ENCODE peak calls at places on chromosomes 11 and 22, in six cellular contexts. One of them, this sample, is unnamed.

GRCh38 chr11:16782226-16782919 is 43.9 kb downstream of the C11orf58 start:
- DNase-seq in H9: no peak
- DNase-seq in ascending aorta: no peak
- DNase-seq in fibroblast of lung: no peak
- DNase-seq in AG09319: no peak
- DNase-seq in astrocyte of the spinal cord: no peak
- DNase-seq in this sample: no peak

GRCh38 chr22:30506507-30506968 is 1.0 kb upstream of the SEC14L4 start:
- DNase-seq in fibroblast of lung: no peak
- DNase-seq in H9: no peak
- DNase-seq in astrocyte of the spinal cord: no peak
- DNase-seq in AG09319: no peak
- DNase-seq in ascending aorta: no peak
- DNase-seq in this sample: no peak

GRCh38 chr11:73344191-73344607 is 32.0 kb upstream of the RELT start:
- DNase-seq in ascending aorta: no peak
- DNase-seq in AG09319: no peak
- DNase-seq in fibroblast of lung: no peak
- DNase-seq in H9: no peak
- DNase-seq in astrocyte of the spinal cord: no peak
- DNase-seq in this sample: no peak

GRCh38 chr22:19745155-19746133 is 15.1 kb upstream of the TBX1 start:
- DNase-seq in AG09319: no peak
- DNase-seq in ascending aorta: no peak
- DNase-seq in astrocyte of the spinal cord: no peak
- DNase-seq in H9: no peak
- DNase-seq in fibroblast of lung: no peak
- DNase-seq in this sample: no peak

GRCh38 chr11:118002010-118002540 is 15.9 kb downstream of the IL10RA start:
- DNase-seq in ascending aorta: no peak
- DNase-seq in AG09319: no peak
- DNase-seq in fibroblast of lung: no peak
- DNase-seq in astrocyte of the spinal cord: no peak
- DNase-seq in H9: no peak
- DNase-seq in this sample: no peak

GRCh38 chr22:50169774-50170341 is 673 bp upstream of the PANX2 start:
- DNase-seq in ascending aorta: no peak
- DNase-seq in astrocyte of the spinal cord: no peak
- DNase-seq in AG09319: no peak
- DNase-seq in fibroblast of lung: no peak
- DNase-seq in H9: no peak
- DNase-seq in this sample: no peak

GRCh38 chr11:64372021-64372420 is 13.1 kb downstream of the RPS6KA4 start:
- DNase-seq in astrocyte of the spinal cord: no peak
- DNase-seq in fibroblast of lung: no peak
- DNase-seq in AG09319: no peak
- DNase-seq in ascending aorta: no peak
- DNase-seq in H9: no peak
- DNase-seq in this sample: no peak

GRCh38 chr11:35146074-35146521 is 7.1 kb downstream of the CD44 start:
- DNase-seq in H9: no peak
- DNase-seq in AG09319: no peak
- DNase-seq in ascending aorta: no peak
- DNase-seq in fibroblast of lung: no peak
- DNase-seq in astrocyte of the spinal cord: no peak
- DNase-seq in this sample: no peak

GRCh38 chr11:1870721-1871466 is 18.0 kb downstream of the LSP1 start:
- DNase-seq in astrocyte of the spinal cord: no peak
- DNase-seq in H9: no peak
- DNase-seq in fibroblast of lung: peak
- DNase-seq in AG09319: no peak
- DNase-seq in ascending aorta: no peak
- DNase-seq in this sample: peak

GRCh38 chr22:20380486-20380885 is 13.5 kb upstream of the ZNF74 start:
- DNase-seq in AG09319: no peak
- DNase-seq in astrocyte of the spinal cord: no peak
- DNase-seq in ascending aorta: no peak
- DNase-seq in H9: peak
- DNase-seq in fibroblast of lung: no peak
- DNase-seq in this sample: no peak

GRCh38 chr22:22128440-22128839 is 116.1 kb upstream of the VPREB1 start:
- DNase-seq in H9: no peak
- DNase-seq in fibroblast of lung: no peak
- DNase-seq in AG09319: no peak
- DNase-seq in ascending aorta: no peak
- DNase-seq in astrocyte of the spinal cord: no peak
- DNase-seq in this sample: no peak

GRCh38 chr11:110525883-110526282 is 96.1 kb downstream of the FDX1 start:
- DNase-seq in ascending aorta: no peak
- DNase-seq in H9: no peak
- DNase-seq in fibroblast of lung: peak
- DNase-seq in astrocyte of the spinal cord: peak
- DNase-seq in AG09319: peak
- DNase-seq in this sample: no peak

GRCh38 chr22:38540731-38541130 is 29.3 kb downstream of the DMC1 start:
- DNase-seq in fibroblast of lung: no peak
- DNase-seq in astrocyte of the spinal cord: no peak
- DNase-seq in H9: no peak
- DNase-seq in AG09319: no peak
- DNase-seq in ascending aorta: no peak
- DNase-seq in this sample: no peak

GRCh38 chr11:29217901-29218300 is 798.9 kb downstream of the KCNA4 start:
- DNase-seq in H9: no peak
- DNase-seq in fibroblast of lung: no peak
- DNase-seq in astrocyte of the spinal cord: no peak
- DNase-seq in AG09319: no peak
- DNase-seq in ascending aorta: no peak
- DNase-seq in this sample: no peak

GRCh38 chr11:71112454-71112853 is 139.9 kb downstream of the SHANK2 start:
- DNase-seq in H9: peak
- DNase-seq in AG09319: no peak
- DNase-seq in ascending aorta: no peak
- DNase-seq in fibroblast of lung: no peak
- DNase-seq in astrocyte of the spinal cord: no peak
- DNase-seq in this sample: no peak

GRCh38 chr22:39938509-39938908 is 21.7 kb upstream of the TMA7B start:
- DNase-seq in astrocyte of the spinal cord: no peak
- DNase-seq in fibroblast of lung: no peak
- DNase-seq in AG09319: no peak
- DNase-seq in H9: no peak
- DNase-seq in ascending aorta: no peak
- DNase-seq in this sample: no peak

GRCh38 chr11:65298131-65298535 is 16.5 kb upstream of the CDC42EP2 start:
- DNase-seq in ascending aorta: no peak
- DNase-seq in H9: no peak
- DNase-seq in astrocyte of the spinal cord: peak
- DNase-seq in AG09319: no peak
- DNase-seq in fibroblast of lung: peak
- DNase-seq in this sample: no peak

GRCh38 chr11:73999581-74000306 is 9.1 kb downstream of the UCP3 start:
- DNase-seq in fibroblast of lung: no peak
- DNase-seq in ascending aorta: no peak
- DNase-seq in astrocyte of the spinal cord: no peak
- DNase-seq in H9: no peak
- DNase-seq in AG09319: no peak
- DNase-seq in this sample: no peak

GRCh38 chr11:94729352-94729751 is 38.8 kb upstream of the AMOTL1 start:
- DNase-seq in astrocyte of the spinal cord: no peak
- DNase-seq in ascending aorta: no peak
- DNase-seq in H9: no peak
- DNase-seq in fibroblast of lung: no peak
- DNase-seq in AG09319: no peak
- DNase-seq in this sample: no peak
- TF ChIP-seq CTCF in astrocyte of the spinal cord: no peak
- TF ChIP-seq CTCF in ascending aorta: no peak
- TF ChIP-seq CTCF in H9: no peak
- TF ChIP-seq CTCF in fibroblast of lung: no peak
- TF ChIP-seq CTCF in AG09319: no peak
- TF ChIP-seq CTCF in this sample: no peak

GRCh38 chr11:47269002-47269828 is 718 bp upstream of the MADD start:
- DNase-seq in H9: peak
- DNase-seq in AG09319: no peak
- DNase-seq in fibroblast of lung: peak
- DNase-seq in astrocyte of the spinal cord: peak
- DNase-seq in ascending aorta: peak
- DNase-seq in this sample: peak
- TF ChIP-seq CTCF in H9: no peak
- TF ChIP-seq CTCF in AG09319: peak
- TF ChIP-seq CTCF in fibroblast of lung: peak
- TF ChIP-seq CTCF in astrocyte of the spinal cord: no peak
- TF ChIP-seq CTCF in ascending aorta: peak
- TF ChIP-seq CTCF in this sample: no peak

GRCh38 chr11:125315088-125315740 is 150.7 kb downstream of the PKNOX2 start:
- DNase-seq in astrocyte of the spinal cord: peak
- DNase-seq in ascending aorta: no peak
- DNase-seq in H9: no peak
- DNase-seq in AG09319: no peak
- DNase-seq in fibroblast of lung: peak
- DNase-seq in this sample: no peak

GRCh38 chr11:125313271-125314222 is 149.0 kb downstream of the PKNOX2 start:
- DNase-seq in fibroblast of lung: peak
- DNase-seq in astrocyte of the spinal cord: peak
- DNase-seq in ascending aorta: no peak
- DNase-seq in AG09319: no peak
- DNase-seq in H9: no peak
- DNase-seq in this sample: no peak

GRCh38 chr11:125314264-125315087 is 149.9 kb downstream of the PKNOX2 start:
- DNase-seq in fibroblast of lung: no peak
- DNase-seq in astrocyte of the spinal cord: no peak
- DNase-seq in AG09319: no peak
- DNase-seq in ascending aorta: no peak
- DNase-seq in H9: no peak
- DNase-seq in this sample: no peak

GRCh38 chr11:125312391-125312790 is 147.8 kb downstream of the PKNOX2 start:
- DNase-seq in fibroblast of lung: no peak
- DNase-seq in ascending aorta: no peak
- DNase-seq in astrocyte of the spinal cord: no peak
- DNase-seq in AG09319: no peak
- DNase-seq in H9: no peak
- DNase-seq in this sample: no peak

GRCh38 chr11:125312812-125313211 is 148.3 kb downstream of the PKNOX2 start:
- DNase-seq in H9: no peak
- DNase-seq in AG09319: no peak
- DNase-seq in astrocyte of the spinal cord: no peak
- DNase-seq in fibroblast of lung: no peak
- DNase-seq in ascending aorta: no peak
- DNase-seq in this sample: no peak
- TF ChIP-seq CTCF in H9: no peak
- TF ChIP-seq CTCF in AG09319: no peak
- TF ChIP-seq CTCF in astrocyte of the spinal cord: no peak
- TF ChIP-seq CTCF in fibroblast of lung: no peak
- TF ChIP-seq CTCF in ascending aorta: no peak
- TF ChIP-seq CTCF in this sample: no peak

DNA sequence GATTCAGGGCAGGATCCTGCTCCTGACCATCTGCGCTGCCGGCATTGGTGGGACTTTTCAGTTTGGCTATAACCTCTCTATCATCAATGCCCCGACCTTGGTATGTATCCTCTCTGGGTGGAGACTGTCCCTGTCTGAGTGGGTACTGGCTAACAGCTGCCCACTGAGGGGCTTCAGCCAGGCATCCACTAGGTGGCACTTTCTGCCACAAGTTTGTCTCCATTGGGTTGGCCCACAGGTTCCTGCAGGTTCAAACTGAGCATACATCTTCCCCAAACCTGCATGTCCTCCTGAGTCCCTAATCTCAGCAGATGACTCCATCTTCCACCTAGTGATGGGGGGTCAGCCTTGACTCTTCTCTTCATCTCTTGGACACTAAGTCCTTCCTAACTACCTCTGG is 4.4 kb downstream of the SLC2A11 start:
- DNase-seq in fibroblast of lung: peak
- DNase-seq in ascending aorta: no peak
- DNase-seq in H9: peak
- DNase-seq in AG09319: no peak
- DNase-seq in astrocyte of the spinal cord: peak
- DNase-seq in this sample: peak
- TF ChIP-seq CTCF in fibroblast of lung: peak
- TF ChIP-seq CTCF in ascending aorta: no peak
- TF ChIP-seq CTCF in H9: peak
- TF ChIP-seq CTCF in AG09319: peak
- TF ChIP-seq CTCF in astrocyte of the spinal cord: peak
- TF ChIP-seq CTCF in this sample: peak

DNA sequence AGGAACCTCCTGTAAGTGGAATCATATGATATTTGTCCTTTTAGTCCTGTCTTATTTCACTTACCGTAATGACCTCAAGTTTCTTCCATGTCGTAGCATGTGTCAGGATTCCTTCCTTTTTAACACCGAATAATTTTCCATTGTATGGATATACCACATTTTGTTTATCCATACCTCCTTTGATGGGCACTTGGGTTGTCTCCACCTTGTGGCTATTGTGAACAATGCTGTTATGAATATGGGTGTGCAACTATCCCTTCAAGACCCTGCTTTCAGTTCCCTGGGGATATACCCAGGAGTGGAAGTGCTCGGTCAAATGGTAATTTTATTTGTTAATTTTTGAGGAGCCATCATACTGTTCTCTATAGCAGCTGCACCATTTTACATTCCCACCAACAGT is 244.9 kb upstream of the BLID start:
- DNase-seq in H9: no peak
- DNase-seq in astrocyte of the spinal cord: no peak
- DNase-seq in ascending aorta: no peak
- DNase-seq in AG09319: no peak
- DNase-seq in fibroblast of lung: no peak
- DNase-seq in this sample: no peak
- TF ChIP-seq CTCF in H9: peak
- TF ChIP-seq CTCF in astrocyte of the spinal cord: no peak
- TF ChIP-seq CTCF in ascending aorta: peak
- TF ChIP-seq CTCF in AG09319: no peak
- TF ChIP-seq CTCF in fibroblast of lung: peak
- TF ChIP-seq CTCF in this sample: no peak

DNA sequence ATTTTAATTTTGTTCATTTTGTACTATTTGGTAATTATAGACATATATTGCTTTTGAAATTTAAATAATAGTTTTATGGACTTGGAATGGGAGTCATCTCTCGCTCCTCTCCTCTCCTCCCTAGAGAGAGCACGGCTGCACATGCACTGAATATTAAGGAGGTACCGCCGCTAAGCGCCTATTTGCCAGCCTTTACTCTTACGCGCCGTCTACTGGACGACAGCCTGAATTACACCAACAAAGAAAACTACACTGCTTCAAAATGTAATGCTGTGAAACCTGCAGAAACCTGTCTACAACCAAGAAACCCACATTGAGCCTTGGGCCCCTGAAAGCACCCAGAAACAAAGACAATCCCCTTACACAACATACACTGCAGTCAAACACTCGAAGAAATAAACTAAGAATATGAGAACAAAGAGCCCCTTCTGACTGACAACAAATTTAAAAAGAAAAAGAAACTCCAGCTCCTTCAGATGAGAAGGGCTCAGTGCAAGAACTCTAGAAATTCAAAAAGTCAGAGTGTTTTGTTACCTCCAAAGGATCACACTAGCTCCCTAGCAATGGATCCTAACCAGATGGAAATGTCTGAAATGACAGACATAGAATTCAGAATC is 737.2 kb downstream of the LRRC4C start:
- DNase-seq in fibroblast of lung: peak
- DNase-seq in H9: peak
- DNase-seq in ascending aorta: no peak
- DNase-seq in astrocyte of the spinal cord: peak
- DNase-seq in AG09319: no peak
- DNase-seq in this sample: peak
- TF ChIP-seq CTCF in fibroblast of lung: peak
- TF ChIP-seq CTCF in H9: peak
- TF ChIP-seq CTCF in ascending aorta: no peak
- TF ChIP-seq CTCF in astrocyte of the spinal cord: peak
- TF ChIP-seq CTCF in AG09319: peak
- TF ChIP-seq CTCF in this sample: peak